ENCODE peak calls at places on chromosomes 16 and 17, in five cellular contexts. I, Q, L, V and R are unnamed samples.

GRCh38 chr17:72587773-72588511 is 467.1 kb downstream of the SOX9 start:
- DNase-seq in L (no peak), I (no peak), V (no peak), Q (no peak), R (no peak)

GRCh38 chr17:50593321-50593720 is 32.8 kb downstream of the CACNA1G start:
- DNase-seq in I (peak; percentile 49), L (no peak), Q (no peak), V (no peak), R (no peak)

GRCh38 chr17:29019475-29020181 is 13.8 kb upstream of the SEZ6 start:
- DNase-seq in V (no peak), Q (no peak), I (peak; percentile 31), L (no peak), R (no peak)

GRCh38 chr16:3762080-3762750 is 44.9 kb upstream of the TRAP1 start:
- DNase-seq in Q (no peak), I (no peak), L (no peak), V (no peak), R (no peak)

GRCh38 chr17:47692895-47693666 is 880 bp upstream of the TBKBP1 start:
- DNase-seq in Q (no peak), V (no peak), I (no peak), L (no peak), R (no peak)

GRCh38 chr16:57470683-57471082 is 8.2 kb downstream of the POLR2C start:
- DNase-seq in V (no peak), I (peak; percentile 84), L (peak; percentile 46), Q (peak; percentile 77), R (no peak)

GRCh38 chr16:85716680-85717038 is 27.9 kb upstream of the GINS2 start:
- DNase-seq in Q (no peak), L (no peak), I (no peak), V (no peak), R (no peak)

GRCh38 chr16:11497851-11498289 is 88.8 kb downstream of the LITAF start:
- DNase-seq in Q (peak; percentile 56), L (peak; percentile 31), V (no peak), I (no peak), R (no peak)

GRCh38 chr16:75256871-75257343 is 5.5 kb upstream of the BCAR1 start:
- DNase-seq in I (peak; percentile 32), L (no peak), V (no peak), Q (peak; percentile 59), R (peak; percentile 75)

GRCh38 chr17:2043785-2044184 is 2.0 kb downstream of the OVCA2 start:
- DNase-seq in V (no peak), I (no peak), Q (no peak), L (no peak), R (no peak)

GRCh38 chr17:350706-351435 is 1.7 kb downstream of the RPH3AL start:
- DNase-seq in Q (peak; percentile 81), L (peak; percentile 87), I (peak; percentile 76), V (no peak), R (peak; percentile 93)

GRCh38 chr17:65064452-65065019 is 8.0 kb upstream of the GNA13 start:
- DNase-seq in L (no peak), Q (no peak), V (no peak), I (no peak), R (peak; percentile 28)

GRCh38 chr16:12010388-12011251 is 34.1 kb downstream of the SNX29 start:
- DNase-seq in L (peak; percentile 36), I (no peak), V (no peak), Q (no peak), R (no peak)

GRCh38 chr17:5877948-5878347 is 192.2 kb upstream of the WSCD1 start:
- DNase-seq in I (no peak), V (no peak), L (no peak), Q (no peak), R (no peak)

GRCh38 chr16:15509051-15509592 is 74.7 kb downstream of the BMERB1 start:
- DNase-seq in V (no peak), L (no peak), I (no peak), Q (no peak), R (no peak)

GRCh38 chr16:80887062-80887461 is 82.7 kb upstream of the CDYL2 start:
- DNase-seq in V (no peak), Q (no peak), L (no peak), I (no peak), R (no peak)

GRCh38 chr17:35256629-35257028 is 13.8 kb downstream of the SLFN5 start:
- DNase-seq in Q (no peak), I (no peak), L (no peak), V (no peak), R (no peak)

GRCh38 chr17:63675607-63676539 is 24.1 kb downstream of the LIMD2 start:
- DNase-seq in I (peak; percentile 93), L (peak; percentile 79), Q (peak; percentile 73), V (no peak), R (peak; percentile 84)

GRCh38 chr16:46929378-46930332 is 43.8 kb downstream of the DNAJA2 start:
- DNase-seq in L (peak; percentile 36), I (peak; percentile 80), V (peak; percentile 53), Q (peak; percentile 52), R (peak; percentile 78)

GRCh38 chr16:72021043-72021442 is 12.5 kb downstream of the DHODH start:
- DNase-seq in I (no peak), V (peak; percentile 33), Q (no peak), L (no peak), R (no peak)

GRCh38 chr17:28467456-28468025 is 5.9 kb upstream of the SLC13A2 start:
- DNase-seq in I (no peak), L (no peak), Q (no peak), V (no peak), R (peak; percentile 14)

DNA sequence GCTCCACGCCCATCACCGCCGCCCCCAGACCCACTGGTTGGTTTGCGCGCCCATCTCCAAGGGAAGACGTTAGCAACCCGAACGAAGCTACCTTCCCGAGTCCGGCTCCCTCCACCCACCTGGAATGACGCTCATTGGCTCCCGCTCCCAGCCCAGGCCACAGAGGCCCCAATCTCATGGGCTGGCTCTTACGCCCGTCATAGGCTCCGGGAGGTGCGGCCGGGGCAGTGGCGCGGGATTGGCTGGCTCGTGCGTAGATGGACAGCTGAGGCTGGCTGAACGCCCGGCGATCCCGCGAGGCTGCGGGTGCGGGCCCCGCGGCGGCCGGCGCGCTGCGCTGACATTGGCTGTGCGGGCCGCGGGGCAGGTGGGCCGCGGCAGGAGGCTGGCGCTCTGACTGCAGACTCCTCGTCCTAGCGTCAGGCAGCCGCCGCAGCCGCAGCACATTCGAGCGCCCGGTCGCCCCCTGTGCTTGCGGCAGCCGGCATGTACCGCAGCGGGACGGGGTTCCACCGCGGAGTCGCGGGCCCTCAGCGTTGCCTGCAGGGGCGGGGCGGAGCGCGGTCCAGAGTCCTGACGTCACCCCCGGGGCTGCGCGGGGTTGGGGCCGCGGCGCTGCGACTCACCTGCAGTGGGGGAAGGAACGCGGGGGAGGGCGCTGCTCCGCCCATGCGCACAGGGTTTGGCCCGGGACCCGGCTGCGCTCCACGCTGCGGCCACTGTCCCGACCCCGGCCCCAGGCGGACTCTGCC is 453 bp upstream of the MYH10 start:
- DNase-seq in V (peak; percentile 99), Q (peak; percentile 99), L (peak; percentile 92), I (peak; percentile 98), R (peak; percentile 99)
- TF ChIP-seq EP300 in V (no peak), Q (no peak), L (peak; percentile 62), I (no peak), R (no peak)

GRCh38 chr17:3968017-3968416 is 3.8 kb upstream of the ATP2A3 start:
- DNase-seq in Q (no peak), L (no peak), V (no peak), I (no peak), R (no peak)
- H3K27ac ChIP-seq in Q (no peak overlapping the region), L (no peak overlapping the region), V (no peak overlapping the region), I (peak overlapping the region; percentile 86), R (no peak overlapping the region)

DNA sequence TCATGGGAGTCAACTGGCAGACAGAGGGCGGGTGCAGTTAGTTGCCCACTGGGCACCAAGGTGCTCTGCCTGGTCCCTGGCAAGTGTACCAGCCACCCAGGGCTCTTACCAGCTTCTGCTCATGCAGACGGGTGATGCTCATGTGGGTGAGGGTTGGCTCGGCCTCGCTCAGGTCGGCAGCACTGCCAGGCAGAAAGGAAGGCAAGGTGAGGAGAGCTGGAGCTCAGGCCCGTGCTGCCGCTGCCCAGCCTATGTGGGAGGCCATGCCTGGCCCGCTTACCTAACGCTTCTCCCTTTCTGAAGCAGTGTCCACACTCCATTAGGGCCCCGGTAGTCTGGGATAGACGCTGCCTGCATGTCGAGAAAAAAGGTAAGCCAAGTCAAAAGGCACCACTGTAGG is 2.6 kb downstream of the SIRT7 start:
- DNase-seq in I (no peak), L (no peak), V (no peak), Q (no peak), R (no peak)
- H3K36me3 ChIP-seq in I (peaks cover 47% of the 10 kb centered on the region), L (peaks cover 11% of the 10 kb centered on the region), V (peaks cover 28% of the 10 kb centered on the region), Q (no peaks in the 10 kb centered on the region), R (peaks cover 50% of the 10 kb centered on the region)

DNA sequence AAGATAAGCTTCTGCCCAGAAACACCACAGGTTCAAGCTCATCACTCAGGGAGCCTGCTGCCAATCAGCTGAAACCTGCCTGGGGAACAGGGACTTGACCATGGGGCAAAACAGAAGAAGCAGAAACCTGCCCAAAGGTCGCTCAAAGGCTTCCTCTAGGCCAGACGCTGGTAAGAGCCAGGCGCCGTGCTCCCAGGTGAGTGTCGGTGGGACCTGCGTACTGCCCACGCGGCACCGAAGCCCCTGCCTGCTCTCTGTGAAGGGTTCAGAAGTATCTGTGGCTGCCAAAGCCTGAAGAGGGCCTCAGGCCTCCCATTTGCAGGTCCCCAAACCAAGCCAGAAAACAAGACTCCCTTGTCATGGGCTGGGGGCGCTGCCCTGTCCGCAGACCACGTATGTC is 10.4 kb downstream of the SGSH start:
- DNase-seq in L (no peak), I (no peak), Q (no peak), V (no peak), R (no peak)
- TF ChIP-seq EP300 in L (no peak), I (no peak), Q (no peak), V (no peak), R (no peak)

GRCh38 chr17:67260051-67260987 is 15.3 kb upstream of the HELZ start:
- DNase-seq in V (no peak), Q (peak; percentile 59), I (no peak), L (peak; percentile 94), R (peak; percentile 77)
- H3K27ac ChIP-seq in V (no peak overlapping the region), Q (peak overlapping the region; percentile 38), I (peak overlapping the region; percentile 70), L (peak overlapping the region; percentile 88), R (peak overlapping the region; percentile 64)

GRCh38 chr17:76752006-76752405 is 14.1 kb downstream of the MFSD11 start:
- DNase-seq in Q (no peak), I (no peak), L (no peak), V (no peak), R (no peak)
- H3K36me3 ChIP-seq in Q (no peaks in the 10 kb centered on the region), I (peaks cover 27% of the 10 kb centered on the region), L (peaks cover under 1% of the 10 kb centered on the region), V (peaks cover 4% of the 10 kb centered on the region), R (peaks cover 5% of the 10 kb centered on the region)

DNA sequence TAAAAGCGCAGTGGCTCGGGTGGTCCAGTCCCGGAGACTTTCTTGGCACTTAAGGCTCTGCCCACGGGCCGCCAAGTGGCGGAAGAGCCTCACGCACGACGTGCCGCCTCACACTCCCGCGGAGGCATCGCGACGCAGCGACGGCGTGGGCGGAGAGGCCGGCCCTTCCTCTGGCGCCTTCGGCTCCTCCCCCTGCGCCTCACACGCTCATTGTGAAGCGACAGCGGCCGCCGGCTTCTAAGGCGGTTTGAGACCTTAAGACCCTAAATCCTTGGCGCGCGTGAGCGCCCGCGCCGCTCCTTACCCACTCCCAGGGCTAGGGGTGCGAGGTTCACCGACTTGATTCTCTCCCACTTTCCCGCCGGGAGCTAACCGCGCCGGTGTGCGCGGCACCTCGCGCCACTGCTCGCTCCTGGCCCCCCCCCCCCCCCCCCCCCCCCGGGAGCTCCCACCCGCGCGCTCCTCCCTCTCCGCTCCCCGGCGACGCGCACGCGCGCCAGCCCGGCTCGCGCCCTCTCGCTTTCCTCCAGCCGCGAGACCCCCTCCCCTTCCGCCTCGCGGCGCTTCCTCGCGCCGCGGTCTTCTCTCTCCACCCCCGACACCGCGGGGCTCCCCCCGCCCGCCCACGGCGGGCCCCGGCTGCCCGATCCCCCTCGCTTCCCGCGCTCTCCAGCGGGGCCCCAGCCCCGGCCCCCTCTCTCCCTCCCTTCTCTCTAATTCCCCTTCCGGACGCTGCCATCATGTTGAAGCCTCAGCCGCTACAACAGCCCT is at the start of gene ATXN2L:
- DNase-seq in I (peak; percentile 94), L (peak; percentile 84), V (peak; percentile 70), Q (peak; percentile 93), R (peak; percentile 96)
- TF ChIP-seq EP300 in I (no peak), L (peak; percentile 93), V (peak; percentile 12), Q (no peak), R (no peak)